ENCODE peak calls at places on chromosomes 1 and 21, in four cellular contexts. One of them, this sample, is unnamed.

GRCh38 chr1:183472488-183473285 is at the start of gene SMG7:
- DNase-seq in GM12878: no peak
- DNase-seq in HepG2: no peak
- DNase-seq in K562: peak
- DNase-seq in this sample: peak

GRCh38 chr1:182101415-182102041 is 40.0 kb upstream of the ZNF648 start:
- DNase-seq in GM12878: no peak
- DNase-seq in HepG2: peak
- DNase-seq in K562: no peak
- DNase-seq in this sample: no peak

GRCh38 chr1:33370286-33370685 is 49.4 kb upstream of the A3GALT2 start:
- DNase-seq in GM12878: no peak
- DNase-seq in HepG2: no peak
- DNase-seq in K562: no peak
- DNase-seq in this sample: no peak

GRCh38 chr1:53740621-53741105 is 1.7 kb upstream of the GLIS1 start:
- DNase-seq in GM12878: no peak
- DNase-seq in HepG2: peak
- DNase-seq in K562: no peak
- DNase-seq in this sample: no peak

GRCh38 chr1:230008721-230009120 is 58.3 kb upstream of the GALNT2 start:
- DNase-seq in GM12878: no peak
- DNase-seq in HepG2: no peak
- DNase-seq in K562: no peak
- DNase-seq in this sample: no peak

GRCh38 chr21:43208561-43209332 is 39.9 kb downstream of the CRYAA start:
- DNase-seq in GM12878: no peak
- DNase-seq in HepG2: no peak
- DNase-seq in K562: no peak
- DNase-seq in this sample: no peak

GRCh38 chr1:61524206-61524605 is 200.7 kb downstream of the TM2D1 start:
- DNase-seq in GM12878: no peak
- DNase-seq in HepG2: no peak
- DNase-seq in K562: no peak
- DNase-seq in this sample: no peak

GRCh38 chr1:75548721-75549480 is 62.0 kb downstream of the SLC44A5 start:
- DNase-seq in GM12878: no peak
- DNase-seq in HepG2: no peak
- DNase-seq in K562: no peak
- DNase-seq in this sample: no peak

GRCh38 chr1:156083800-156084790 is 1.8 kb upstream of the MEX3A start:
- DNase-seq in GM12878: no peak
- DNase-seq in HepG2: no peak
- DNase-seq in K562: no peak
- DNase-seq in this sample: no peak

GRCh38 chr1:194816859-194817258 is 1630.4 kb upstream of the B3GALT2 start:
- DNase-seq in GM12878: no peak
- DNase-seq in HepG2: no peak
- DNase-seq in K562: no peak
- DNase-seq in this sample: no peak

GRCh38 chr1:97170296-97170695 is 448.7 kb downstream of the PTBP2 start:
- DNase-seq in GM12878: no peak
- DNase-seq in HepG2: no peak
- DNase-seq in K562: no peak
- DNase-seq in this sample: no peak

GRCh38 chr1:164813781-164814180 is 254.8 kb downstream of the PBX1 start:
- DNase-seq in GM12878: no peak
- DNase-seq in HepG2: no peak
- DNase-seq in K562: no peak
- DNase-seq in this sample: no peak

GRCh38 chr1:199054706-199055105 is 415.9 kb downstream of the PTPRC start:
- DNase-seq in GM12878: no peak
- DNase-seq in HepG2: no peak
- DNase-seq in K562: no peak
- DNase-seq in this sample: no peak

GRCh38 chr1:237040823-237041222 is 1.2 kb upstream of the RYR2 start:
- DNase-seq in GM12878: no peak
- DNase-seq in HepG2: no peak
- DNase-seq in K562: no peak
- DNase-seq in this sample: no peak

GRCh38 chr1:25064465-25065238 is 134.6 kb upstream of the RUNX3 start:
- DNase-seq in GM12878: no peak
- DNase-seq in HepG2: no peak
- DNase-seq in K562: no peak
- DNase-seq in this sample: no peak

GRCh38 chr1:179575497-179576314 is at the start of gene NPHS2:
- DNase-seq in GM12878: no peak
- DNase-seq in HepG2: no peak
- DNase-seq in K562: no peak
- DNase-seq in this sample: no peak

GRCh38 chr1:181152892-181153633 is 64.6 kb downstream of the IER5 start:
- DNase-seq in GM12878: no peak
- DNase-seq in HepG2: no peak
- DNase-seq in K562: peak
- DNase-seq in this sample: peak

GRCh38 chr1:117616356-117616755 is 10.5 kb downstream of the TENT5C start:
- DNase-seq in GM12878: no peak
- DNase-seq in HepG2: no peak
- DNase-seq in K562: no peak
- DNase-seq in this sample: no peak

GRCh38 chr1:202623075-202623474 is 87.2 kb downstream of the SYT2 start:
- DNase-seq in GM12878: no peak
- DNase-seq in HepG2: no peak
- DNase-seq in K562: peak
- DNase-seq in this sample: no peak

GRCh38 chr1:230682882-230683610 is 30.9 kb downstream of the AGT start:
- DNase-seq in GM12878: no peak
- DNase-seq in HepG2: no peak
- DNase-seq in K562: no peak
- DNase-seq in this sample: no peak

GRCh38 chr1:232726048-232726779 is 79.0 kb upstream of the MAP10 start:
- DNase-seq in GM12878: no peak
- DNase-seq in HepG2: no peak
- DNase-seq in K562: no peak
- DNase-seq in this sample: no peak

GRCh38 chr1:147611021-147611426 is 59.3 kb downstream of the ACP6 start:
- DNase-seq in GM12878: peak
- DNase-seq in HepG2: no peak
- DNase-seq in K562: no peak
- DNase-seq in this sample: no peak

GRCh38 chr1:212012034-212012740 is 23.2 kb downstream of the INTS7 start:
- DNase-seq in GM12878: peak
- DNase-seq in HepG2: peak
- DNase-seq in K562: peak
- DNase-seq in this sample: peak

GRCh38 chr1:36322786-36323635 is 434 bp downstream of the EVA1B start:
- DNase-seq in GM12878: no peak
- DNase-seq in HepG2: no peak
- DNase-seq in K562: peak
- DNase-seq in this sample: no peak

GRCh38 chr1:9038338-9038650 is 12.1 kb upstream of the SLC2A7 start:
- DNase-seq in GM12878: no peak
- DNase-seq in HepG2: no peak
- DNase-seq in K562: no peak
- DNase-seq in this sample: no peak

GRCh38 chr1:19042675-19043578 is 86.5 kb upstream of the IFFO2 start:
- DNase-seq in GM12878: no peak
- DNase-seq in HepG2: no peak
- DNase-seq in K562: no peak
- DNase-seq in this sample: no peak

GRCh38 chr1:238119060-238119459 is 228.3 kb upstream of the ZP4 start:
- DNase-seq in GM12878: no peak
- DNase-seq in HepG2: no peak
- DNase-seq in K562: no peak
- DNase-seq in this sample: peak

GRCh38 chr1:89609781-89610456 is 23.0 kb upstream of the LRRC8C start:
- DNase-seq in GM12878: no peak
- DNase-seq in HepG2: peak
- DNase-seq in K562: no peak
- DNase-seq in this sample: no peak

GRCh38 chr1:2430592-2430973 is 18.2 kb upstream of the PEX10 start:
- DNase-seq in GM12878: no peak
- DNase-seq in HepG2: no peak
- DNase-seq in K562: no peak
- DNase-seq in this sample: no peak

GRCh38 chr1:91501527-91501859 is 842 bp downstream of the CDC7 start:
- DNase-seq in GM12878: no peak
- DNase-seq in HepG2: no peak
- DNase-seq in K562: no peak
- DNase-seq in this sample: peak

GRCh38 chr1:200888349-200888838 is 6.3 kb upstream of the INAVA start:
- DNase-seq in GM12878: peak
- DNase-seq in HepG2: peak
- DNase-seq in K562: no peak
- DNase-seq in this sample: no peak

GRCh38 chr1:86156571-86157455 is at the start of gene COL24A1:
- DNase-seq in GM12878: no peak
- DNase-seq in HepG2: no peak
- DNase-seq in K562: peak
- DNase-seq in this sample: peak

GRCh38 chr1:8424539-8425116 is 106.7 kb downstream of the SLC45A1 start:
- DNase-seq in GM12878: no peak
- DNase-seq in HepG2: no peak
- DNase-seq in K562: no peak
- DNase-seq in this sample: peak

GRCh38 chr1:239672256-239672655 is 285.9 kb downstream of the CHRM3 start:
- DNase-seq in GM12878: no peak
- DNase-seq in HepG2: no peak
- DNase-seq in K562: no peak
- DNase-seq in this sample: no peak

GRCh38 chr1:81183157-81183952 is 617.4 kb upstream of the ADGRL2 start:
- DNase-seq in GM12878: no peak
- DNase-seq in HepG2: no peak
- DNase-seq in K562: no peak
- DNase-seq in this sample: no peak

GRCh38 chr1:147781056-147781471 is 20.7 kb upstream of the GJA5 start:
- DNase-seq in GM12878: no peak
- DNase-seq in HepG2: no peak
- DNase-seq in K562: no peak
- DNase-seq in this sample: no peak

GRCh38 chr1:244789731-244790130 is 45.7 kb upstream of the COX20 start:
- DNase-seq in GM12878: no peak
- DNase-seq in HepG2: no peak
- DNase-seq in K562: no peak
- DNase-seq in this sample: no peak

GRCh38 chr1:151805066-151805820 is at the start of gene LINGO4:
- DNase-seq in GM12878: no peak
- DNase-seq in HepG2: no peak
- DNase-seq in K562: no peak
- DNase-seq in this sample: no peak
- TF ChIP-seq BHLHE40 in GM12878: no peak
- TF ChIP-seq BHLHE40 in HepG2: no peak
- TF ChIP-seq BHLHE40 in K562: no peak
- TF ChIP-seq BHLHE40 in this sample: no peak

DNA sequence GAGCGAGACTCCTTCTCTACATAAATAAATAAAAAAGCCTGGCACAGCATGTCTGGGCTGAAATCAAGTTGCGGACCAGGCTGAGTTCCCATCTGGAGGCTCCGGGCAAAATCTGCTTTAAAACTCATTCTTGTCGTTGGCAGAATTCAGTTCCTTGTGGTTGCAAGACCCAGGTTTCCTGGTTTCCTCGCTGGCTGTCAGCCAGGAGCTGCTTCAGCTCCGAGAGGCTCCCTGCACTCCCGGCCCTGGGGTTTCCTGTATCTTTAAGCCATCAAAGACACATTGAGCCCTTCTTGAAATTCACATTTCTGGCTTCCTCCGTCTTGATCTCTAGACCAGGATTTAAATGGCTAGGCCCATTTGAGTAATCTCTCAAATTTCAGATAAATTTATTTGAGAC is 20.6 kb upstream of the SCCPDH start:
- DNase-seq in GM12878: no peak
- DNase-seq in HepG2: no peak
- DNase-seq in K562: no peak
- DNase-seq in this sample: no peak
- TF ChIP-seq FOXK2 in GM12878: no peak
- TF ChIP-seq FOXK2 in HepG2: no peak
- TF ChIP-seq FOXK2 in K562: no peak
- TF ChIP-seq FOXK2 in this sample: no peak

GRCh38 chr1:154420172-154420571 is 15.0 kb downstream of the IL6R start:
- DNase-seq in GM12878: no peak
- DNase-seq in HepG2: peak
- DNase-seq in K562: no peak
- DNase-seq in this sample: no peak
- TF ChIP-seq BHLHE40 in GM12878: no peak
- TF ChIP-seq BHLHE40 in HepG2: peak
- TF ChIP-seq BHLHE40 in K562: no peak
- TF ChIP-seq BHLHE40 in this sample: no peak

GRCh38 chr1:79726911-79727310 is 720.4 kb upstream of the ADGRL4 start:
- DNase-seq in GM12878: no peak
- DNase-seq in HepG2: no peak
- DNase-seq in K562: no peak
- DNase-seq in this sample: no peak
- TF ChIP-seq FOXK2 in GM12878: no peak
- TF ChIP-seq FOXK2 in HepG2: no peak
- TF ChIP-seq FOXK2 in K562: no peak
- TF ChIP-seq FOXK2 in this sample: no peak

GRCh38 chr1:101733340-101733739 is 263.4 kb downstream of the OLFM3 start:
- DNase-seq in GM12878: no peak
- DNase-seq in HepG2: peak
- DNase-seq in K562: no peak
- DNase-seq in this sample: no peak

GRCh38 chr1:101728029-101728428 is 268.7 kb downstream of the OLFM3 start:
- DNase-seq in GM12878: no peak
- DNase-seq in HepG2: no peak
- DNase-seq in K562: no peak
- DNase-seq in this sample: no peak

DNA sequence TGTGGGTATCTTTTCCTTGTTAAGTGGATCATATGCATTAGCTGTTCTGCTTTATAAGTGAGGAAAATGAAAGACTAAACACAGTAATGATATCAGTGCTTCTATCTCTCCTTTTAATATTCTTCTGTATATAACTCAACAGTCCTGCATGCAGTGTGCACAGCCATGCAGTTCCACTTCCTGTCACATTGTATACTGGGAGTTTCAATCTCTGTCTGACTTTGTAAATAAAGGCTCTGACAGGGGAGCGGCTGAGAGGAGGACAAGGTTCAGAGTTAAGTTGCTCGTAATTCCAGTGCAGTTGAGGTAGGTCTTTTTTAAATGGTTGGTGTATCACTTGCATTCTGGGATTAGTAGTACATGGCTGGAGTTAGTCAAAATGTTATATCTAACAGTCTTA is 264.5 kb downstream of the OLFM3 start:
- DNase-seq in GM12878: no peak
- DNase-seq in HepG2: peak
- DNase-seq in K562: no peak
- DNase-seq in this sample: no peak
- TF ChIP-seq BHLHE40 in GM12878: no peak
- TF ChIP-seq BHLHE40 in HepG2: no peak
- TF ChIP-seq BHLHE40 in K562: no peak
- TF ChIP-seq BHLHE40 in this sample: no peak

This sample was measured in HEK293T.